ENCODE peak calls at places on chromosome 18, in eight cellular contexts. H is HepG2, Z is cardiac fibroblast, P is AG09309, Q is IMR-90, K is ascending aorta, N is mucosa of descending colon, W is AG04450. F is an unnamed sample.

GRCh38 chr18:34802938-34803337 is 92.8 kb downstream of the DTNA start:
- DNase-seq in H (no peak), Z (peak), P (no peak), Q (peak), K (no peak), N (no peak), W (no peak), F (no peak)

GRCh38 chr18:995641-996040 is 91.0 kb downstream of the ADCYAP1 start:
- DNase-seq in H (no peak), Z (peak), P (peak), Q (peak), K (no peak), N (no peak), W (no peak), F (no peak)

GRCh38 chr18:44136326-44136725 is 544.4 kb upstream of the SETBP1 start:
- DNase-seq in H (no peak), Z (no peak), P (no peak), Q (no peak), K (no peak), N (no peak), W (no peak), F (no peak)

GRCh38 chr18:23133860-23134779 is 1.2 kb upstream of the CABLES1 start:
- DNase-seq in H (peak), Z (no peak), P (no peak), Q (no peak), K (no peak), N (peak), W (no peak), F (peak)

GRCh38 chr18:50274044-50274442 is 7.3 kb downstream of the MBD1 start:
- DNase-seq in H (no peak), Z (no peak), P (no peak), Q (no peak), K (no peak), N (no peak), W (no peak), F (no peak)

GRCh38 chr18:35942661-35943060 is 29.8 kb upstream of the RMP24 start:
- DNase-seq in H (no peak), Z (no peak), P (no peak), Q (no peak), K (no peak), N (no peak), W (no peak), F (no peak)

GRCh38 chr18:44325903-44326650 is 354.6 kb upstream of the SETBP1 start:
- DNase-seq in H (no peak), Z (peak), P (peak), Q (peak), K (no peak), N (peak), W (peak), F (no peak)

GRCh38 chr18:44974174-44974573 is 293.5 kb downstream of the SETBP1 start:
- DNase-seq in H (no peak), Z (no peak), P (no peak), Q (no peak), K (no peak), N (no peak), W (no peak), F (no peak)

GRCh38 chr18:6747646-6748045 is 18.1 kb downstream of the ARHGAP28 start:
- DNase-seq in H (no peak), Z (peak), P (peak), Q (peak), K (no peak), N (no peak), W (peak), F (no peak)

GRCh38 chr18:33875029-33875428 is 297.0 kb downstream of the ASXL3 start:
- DNase-seq in H (no peak), Z (no peak), P (no peak), Q (no peak), K (no peak), N (no peak), W (no peak), F (no peak)

GRCh38 chr18:30248061-30248460 is 794.5 kb downstream of the DSC3 start:
- DNase-seq in H (no peak), Z (no peak), P (no peak), Q (no peak), K (no peak), N (no peak), W (no peak), F (no peak)

GRCh38 chr18:67665266-67665665 is 148.7 kb upstream of the DSEL start:
- DNase-seq in H (no peak), Z (peak), P (no peak), Q (peak), K (no peak), N (no peak), W (no peak), F (no peak)

GRCh38 chr18:23703057-23703986 is 14.1 kb downstream of the LAMA3 start:
- DNase-seq in H (peak), Z (peak), P (no peak), Q (peak), K (no peak), N (no peak), W (peak), F (no peak)

GRCh38 chr18:23887035-23887434 is 127.5 kb upstream of the TTC39C start:
- DNase-seq in H (no peak), Z (no peak), P (no peak), Q (no peak), K (no peak), N (no peak), W (no peak), F (no peak)

GRCh38 chr18:56407631-56408030 is 230.8 kb downstream of the TXNL1 start:
- DNase-seq in H (no peak), Z (no peak), P (no peak), Q (no peak), K (no peak), N (no peak), W (no peak), F (no peak)

GRCh38 chr18:310042-310441 is 42.2 kb upstream of the THOC1 start:
- DNase-seq in H (no peak), Z (no peak), P (no peak), Q (no peak), K (no peak), N (no peak), W (no peak), F (no peak)

GRCh38 chr18:44543387-44543786 is 137.3 kb upstream of the SETBP1 start:
- DNase-seq in H (no peak), Z (no peak), P (no peak), Q (no peak), K (no peak), N (no peak), W (no peak), F (no peak)

GRCh38 chr18:34807106-34807796 is 97.2 kb downstream of the DTNA start:
- DNase-seq in H (peak), Z (no peak), P (no peak), Q (no peak), K (no peak), N (no peak), W (no peak), F (no peak)

GRCh38 chr18:46502444-46502843 is 154.6 kb downstream of the LOXHD1 start:
- DNase-seq in H (no peak), Z (peak), P (no peak), Q (peak), K (no peak), N (no peak), W (no peak), F (no peak)

GRCh38 chr18:41144444-41144843 is 810.6 kb upstream of the PIK3C3 start:
- DNase-seq in H (no peak), Z (peak), P (no peak), Q (peak), K (no peak), N (no peak), W (no peak), F (no peak)

GRCh38 chr18:33577688-33578370 is at the start of gene ASXL3:
- DNase-seq in H (no peak), Z (peak), P (no peak), Q (no peak), K (no peak), N (peak), W (no peak), F (peak)

DNA sequence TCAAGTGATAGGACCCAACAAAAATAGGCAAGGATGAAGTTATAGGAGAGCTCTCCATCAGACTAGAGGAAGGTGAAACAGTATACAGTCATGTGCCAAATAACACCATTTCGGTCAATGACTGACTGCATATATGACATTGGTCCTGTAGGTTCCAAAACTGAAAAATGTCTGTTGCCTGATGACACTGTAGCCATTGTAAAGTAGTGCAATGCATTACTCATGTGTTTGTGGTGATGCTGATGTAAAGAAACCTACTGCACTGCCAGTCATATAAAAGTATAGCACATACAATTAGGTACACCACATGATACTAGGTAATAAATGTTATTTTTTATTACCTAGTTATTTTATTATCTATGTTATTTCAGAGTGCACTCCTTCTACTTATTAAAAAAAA is 147.9 kb downstream of the GREB1L start:
- DNase-seq in H (no peak), Z (no peak), P (no peak), Q (no peak), K (no peak), N (no peak), W (no peak), F (no peak)
- H3K4me3 ChIP-seq in H (no peak), Z (no peak), P (no peak), Q (no peak), K (no peak), N (no peak), W (no peak), F (no peak)

GRCh38 chr18:37567994-37568359 is 2.4 kb upstream of the CELF4 start:
- DNase-seq in H (no peak), Z (no peak), P (no peak), Q (no peak), K (no peak), N (no peak), W (no peak), F (no peak)

GRCh38 chr18:37571266-37571665 is 5.7 kb upstream of the CELF4 start:
- DNase-seq in H (no peak), Z (no peak), P (no peak), Q (no peak), K (no peak), N (no peak), W (no peak), F (no peak)

GRCh38 chr18:37568671-37569070 is 3.1 kb upstream of the CELF4 start:
- DNase-seq in H (no peak), Z (no peak), P (no peak), Q (no peak), K (no peak), N (no peak), W (no peak), F (no peak)

GRCh38 chr18:37572736-37573135 is 7.1 kb upstream of the CELF4 start:
- DNase-seq in H (no peak), Z (no peak), P (no peak), Q (no peak), K (no peak), N (no peak), W (no peak), F (no peak)

DNA sequence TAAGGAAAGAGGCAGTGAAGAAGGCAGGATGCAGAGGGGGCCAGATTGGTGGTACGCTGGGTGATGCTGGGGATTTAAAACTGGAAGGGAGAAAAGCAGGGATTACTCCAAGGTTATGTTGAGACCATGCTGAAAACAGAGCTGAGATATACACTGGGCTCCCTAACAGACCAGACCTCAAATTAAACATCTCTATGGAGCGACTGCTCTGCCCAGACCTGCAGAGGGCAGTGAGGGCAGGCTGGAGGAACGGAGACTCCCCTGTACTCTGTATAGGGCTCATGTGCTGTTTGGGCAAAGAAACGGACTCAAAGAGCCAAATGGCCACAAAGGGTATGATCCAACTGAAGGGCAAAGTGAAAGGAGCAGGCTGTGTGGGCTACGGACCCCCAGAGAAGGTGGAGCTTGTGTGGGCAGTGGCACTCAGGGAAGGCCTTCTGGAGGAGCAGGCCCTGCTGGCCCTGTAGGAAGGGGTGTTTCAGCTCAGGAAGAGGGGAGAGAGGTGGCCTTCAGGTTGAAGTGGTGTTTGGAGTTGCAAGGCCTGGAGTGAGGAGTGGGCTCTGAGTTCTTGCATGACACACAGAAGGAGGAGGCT is 4.8 kb upstream of the CELF4 start:
- DNase-seq in H (no peak), Z (no peak), P (no peak), Q (no peak), K (no peak), N (no peak), W (no peak), F (no peak)
- TF ChIP-seq CTCF in H (no peak), Z (no peak), P (no peak), Q (no peak), K (no peak), N (no peak), W (no peak), F (no peak)

GRCh38 chr18:63046375-63046774 is 273.2 kb downstream of the BCL2 start:
- DNase-seq in H (no peak), Z (no peak), P (no peak), Q (no peak), K (no peak), N (peak), W (no peak), F (no peak)
- H3K4me3 ChIP-seq in H (no peak), Z (no peak), P (no peak), Q (no peak), K (no peak), N (no peak), W (no peak), F (no peak)

GRCh38 chr18:2466978-2467377 is 104.3 kb downstream of the METTL4 start:
- DNase-seq in H (no peak), Z (no peak), P (no peak), Q (no peak), K (no peak), N (no peak), W (no peak), F (no peak)
- TF ChIP-seq CTCF in H (no peak), Z (no peak), P (no peak), Q (no peak), K (no peak), N (no peak), W (no peak), F (no peak)

DNA sequence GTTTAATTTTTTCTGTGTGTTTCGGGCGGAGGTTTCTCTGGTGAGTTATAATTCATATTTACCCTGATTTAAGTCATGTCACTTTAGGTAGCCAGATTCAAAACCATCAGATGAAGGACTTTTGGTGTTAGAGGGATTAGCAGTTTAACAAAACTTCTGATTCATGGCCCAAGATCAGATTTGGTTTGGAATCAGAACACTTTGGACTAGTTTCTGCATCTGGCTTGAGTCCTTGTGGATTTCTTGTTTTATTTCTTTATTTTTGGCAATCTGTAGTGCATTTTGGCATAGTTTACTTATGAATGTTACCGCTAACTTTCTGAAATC is 3.5 kb downstream of the NEDD4L start:
- DNase-seq in H (no peak), Z (no peak), P (no peak), Q (no peak), K (no peak), N (no peak), W (no peak), F (no peak)
- H3K4me3 ChIP-seq in H (peak), Z (no peak), P (no peak), Q (no peak), K (no peak), N (no peak), W (no peak), F (no peak)

DNA sequence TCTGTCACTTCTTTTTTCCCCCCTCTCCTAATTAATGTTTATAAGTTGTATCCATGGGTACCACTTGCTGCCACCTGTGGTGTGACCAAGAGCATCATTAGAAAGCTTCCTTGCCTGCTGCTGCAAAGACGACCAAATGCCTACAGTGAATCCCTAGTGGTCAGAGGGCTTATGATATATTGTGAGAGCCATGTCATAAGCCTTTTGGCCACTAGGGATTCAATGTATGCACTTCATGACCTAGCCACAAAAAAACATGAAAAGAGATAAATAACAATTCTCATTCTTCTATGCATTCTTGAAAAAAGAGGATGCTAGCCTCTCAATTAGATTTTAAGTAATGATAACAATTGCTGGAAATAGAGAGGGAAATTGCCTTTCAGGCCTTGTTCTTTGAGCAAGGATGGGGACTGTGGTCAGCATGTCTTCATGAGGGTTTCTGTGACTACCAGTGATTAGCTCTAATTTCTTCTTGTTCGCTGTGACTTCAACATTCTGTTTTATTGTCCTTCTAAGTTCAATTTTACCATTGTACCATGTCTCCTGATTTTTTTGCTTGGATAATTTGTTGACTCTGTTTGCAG is 435.3 kb downstream of the TGIF1 start:
- DNase-seq in H (peak), Z (no peak), P (no peak), Q (no peak), K (no peak), N (no peak), W (no peak), F (no peak)
- TF ChIP-seq CTCF in H (no peak), Z (peak), P (peak), Q (no peak), K (no peak), N (no peak), W (peak), F (no peak)

GRCh38 chr18:66603941-66604627 is at the start of gene CDH19:
- DNase-seq in H (peak), Z (peak), P (no peak), Q (no peak), K (no peak), N (no peak), W (no peak), F (no peak)
- H3K4me3 ChIP-seq in H (no peak), Z (peak), P (no peak), Q (no peak), K (no peak), N (no peak), W (no peak), F (no peak)

DNA sequence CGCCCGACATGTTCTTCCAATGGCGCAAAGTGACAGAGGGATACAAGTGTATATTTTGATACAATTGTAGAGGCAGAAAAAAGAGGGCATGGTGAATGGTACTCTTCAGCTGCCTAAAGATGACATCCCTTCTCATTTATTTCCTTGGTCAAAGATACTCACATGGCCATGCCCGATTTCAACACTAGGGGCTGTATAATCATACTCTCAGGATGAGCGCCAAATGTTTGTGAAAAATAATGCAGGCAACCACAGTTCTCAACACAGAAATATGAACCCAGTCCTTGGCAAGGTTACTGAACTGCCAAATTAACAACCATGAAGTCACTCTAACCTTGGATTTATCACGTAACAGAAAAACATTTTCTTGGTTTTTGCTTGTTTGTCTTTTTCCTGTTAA is 204.4 kb downstream of the CCDC102B start:
- DNase-seq in H (peak), Z (no peak), P (no peak), Q (no peak), K (no peak), N (no peak), W (no peak), F (no peak)
- TF ChIP-seq CTCF in H (no peak), Z (peak), P (no peak), Q (no peak), K (no peak), N (no peak), W (peak), F (no peak)

DNA sequence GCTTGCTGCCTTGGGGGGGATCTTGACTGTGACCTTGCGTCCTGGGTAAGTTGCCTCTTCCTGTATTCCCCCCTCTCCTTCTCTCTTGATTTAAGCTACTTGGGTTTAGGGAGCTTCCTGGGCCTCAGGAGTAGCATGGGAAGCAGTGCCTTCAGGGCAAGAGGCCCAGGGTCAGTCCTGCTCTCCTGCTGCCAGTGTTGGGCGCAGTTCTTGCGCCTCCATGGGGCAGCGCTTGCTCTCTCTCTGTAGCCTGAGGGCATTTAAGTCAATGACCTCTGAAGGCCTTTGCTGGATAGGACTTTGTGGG is 164.1 kb downstream of the LDLRAD4 start:
- DNase-seq in H (no peak), Z (no peak), P (no peak), Q (no peak), K (no peak), N (no peak), W (no peak), F (no peak)
- H3K4me3 ChIP-seq in H (no peak), Z (no peak), P (no peak), Q (no peak), K (no peak), N (no peak), W (no peak), F (no peak)

F was measured in right lobe of liver.